ENCODE peak calls at places on chromosomes 1 and 21, in ten cellular contexts. J is neural progenitor cell; V is IMR-90; Z is hepatocyte; G is colonic mucosa; B is GM23248; C is body of pancreas; W is transverse colon; H is cardiac muscle cell; F is naive thymus-derived CD4-positive, alpha-beta T cell. Q is an unnamed sample. For H3K4me1 and H3K27me3, the result is how much of the 10 kb centered on the place peaks cover.

GRCh38 chr1:56336972-56337371 is 242.4 kb downstream of the PLPP3 start:
- DNase-seq in C (no peak), F (no peak), G (no peak), W (no peak), Z (no peak), H (no peak), B (no peak), J (no peak), V (peak), Q (no peak)

GRCh38 chr1:27000817-27001460 is 7.4 kb downstream of the TRNP1 start:
- DNase-seq in J (no peak), Z (peak), B (peak), H (peak), W (no peak), C (no peak), G (no peak), F (no peak), V (peak), Q (no peak)

GRCh38 chr1:162680419-162681126 is 48.3 kb downstream of the DDR2 start:
- DNase-seq in V (no peak), J (no peak), G (no peak), C (no peak), H (no peak), W (no peak), B (peak), Z (no peak), F (no peak), Q (no peak)

GRCh38 chr1:162235261-162235780 is 141.3 kb downstream of the SPATA46 start:
- DNase-seq in W (no peak), F (no peak), B (peak), V (peak), G (no peak), J (peak), H (peak), C (no peak), Z (no peak), Q (no peak)

GRCh38 chr1:5634893-5635292 is 357.3 kb downstream of the NPHP4 start:
- DNase-seq in C (no peak), V (no peak), Z (no peak), J (no peak), W (no peak), H (no peak), G (no peak), B (no peak), F (no peak), Q (no peak)

GRCh38 chr1:51768971-51769601 is 109.4 kb downstream of the NRDC start:
- DNase-seq in B (peak), V (peak), G (no peak), F (no peak), Z (peak), H (peak), C (peak), W (peak), J (peak), Q (peak)

GRCh38 chr1:93600663-93601062 is 81.0 kb downstream of the BCAR3 start:
- DNase-seq in W (no peak), V (no peak), B (no peak), Z (no peak), J (no peak), H (no peak), G (no peak), F (no peak), C (peak), Q (no peak)

GRCh38 chr1:21414002-21414401 is 25.9 kb upstream of the NBPF3 start:
- DNase-seq in C (no peak), F (no peak), H (no peak), J (no peak), W (no peak), V (no peak), B (no peak), G (no peak), Z (no peak), Q (no peak)

GRCh38 chr1:51313268-51313852 is 17.0 kb downstream of the TTC39A start:
- DNase-seq in V (no peak), J (peak), H (peak), B (peak), C (no peak), G (no peak), F (no peak), Z (no peak), W (no peak), Q (peak)

GRCh38 chr1:7278827-7279752 is 492.0 kb upstream of the VAMP3 start:
- DNase-seq in W (no peak), J (no peak), F (no peak), B (no peak), Z (no peak), H (no peak), V (peak), G (peak), C (no peak), Q (no peak)

GRCh38 chr1:111603979-111604378 is 15.6 kb upstream of the RAP1A start:
- DNase-seq in W (peak), V (no peak), F (peak), H (no peak), B (no peak), J (no peak), G (no peak), C (peak), Z (no peak), Q (no peak)

GRCh38 chr1:226519741-226520598 is 28.6 kb upstream of the STUM start:
- DNase-seq in Z (no peak), C (peak), J (peak), B (no peak), W (no peak), G (peak), F (no peak), V (no peak), H (no peak), Q (no peak)

GRCh38 chr1:70528591-70529333 is 117.7 kb downstream of the CTH start:
- DNase-seq in C (peak), J (peak), V (peak), G (no peak), W (no peak), H (peak), B (peak), Z (peak), F (no peak), Q (peak)

GRCh38 chr1:6962956-6963915 is 178.0 kb downstream of the CAMTA1 start:
- DNase-seq in B (peak), F (no peak), C (peak), J (peak), Z (peak), H (no peak), G (peak), V (no peak), W (peak), Q (peak)

GRCh38 chr1:234476172-234476571 is 2.8 kb downstream of the TARBP1 start:
- DNase-seq in V (no peak), H (no peak), W (no peak), Z (no peak), F (no peak), C (no peak), B (no peak), G (no peak), J (no peak), Q (no peak)

GRCh38 chr1:32972814-32973428 is 8.3 kb upstream of the RNF19B start:
- DNase-seq in V (peak), H (peak), J (peak), Z (peak), W (peak), B (peak), F (no peak), C (peak), G (peak), Q (no peak)

GRCh38 chr21:40204956-40205355 is 337.7 kb downstream of the PCP4 start:
- DNase-seq in J (peak), W (no peak), V (no peak), Z (peak), H (no peak), B (no peak), F (no peak), C (no peak), G (no peak), Q (no peak)

GRCh38 chr1:183097438-183098051 is 74.3 kb downstream of the LAMC1 start:
- DNase-seq in G (no peak), H (peak), C (no peak), W (no peak), B (peak), F (no peak), J (peak), V (peak), Z (peak), Q (peak)

GRCh38 chr1:59703226-59703917 is 111.4 kb upstream of the HOOK1 start:
- DNase-seq in B (peak), G (no peak), W (no peak), J (no peak), V (no peak), C (no peak), Z (no peak), H (peak), F (no peak), Q (no peak)

GRCh38 chr1:162159515-162159914 is 90.0 kb downstream of the NOS1AP start:
- DNase-seq in V (no peak), C (peak), Z (peak), G (peak), F (no peak), W (peak), B (no peak), J (no peak), H (no peak), Q (no peak)

GRCh38 chr1:58848818-58849411 is 65.1 kb upstream of the JUN start:
- DNase-seq in J (peak), G (peak), W (peak), Z (peak), V (peak), F (no peak), H (peak), B (peak), C (peak), Q (no peak)

GRCh38 chr1:39926820-39927219 is 25.1 kb upstream of the MYCL start:
- DNase-seq in B (no peak), G (no peak), F (no peak), Z (no peak), V (no peak), H (no peak), W (no peak), C (peak), J (no peak), Q (no peak)

GRCh38 chr1:198970919-198971318 is 332.1 kb downstream of the PTPRC start:
- DNase-seq in Z (peak), F (no peak), H (peak), J (no peak), G (no peak), C (no peak), V (peak), B (peak), W (no peak), Q (no peak)

GRCh38 chr1:56064705-56065104 is 514.7 kb downstream of the PLPP3 start:
- DNase-seq in H (peak), W (no peak), C (no peak), F (no peak), J (no peak), B (peak), Z (peak), G (no peak), V (peak), Q (no peak)

GRCh38 chr1:29123871-29124365 is at the start of gene TMEM200B:
- DNase-seq in F (peak), Z (peak), B (peak), J (no peak), C (peak), V (no peak), H (peak), G (no peak), W (no peak), Q (peak)

GRCh38 chr1:230285351-230285750 is 140.8 kb downstream of the PGBD5 start:
- DNase-seq in B (no peak), H (no peak), V (no peak), C (no peak), F (no peak), J (no peak), W (no peak), Z (no peak), G (no peak), Q (no peak)
- H3K4me1 ChIP-seq in B (under half), H (under half), V (under half), C (under half), F (under half), J (under half), W (under half), Z (under half), G (under half), Q (under half)

DNA sequence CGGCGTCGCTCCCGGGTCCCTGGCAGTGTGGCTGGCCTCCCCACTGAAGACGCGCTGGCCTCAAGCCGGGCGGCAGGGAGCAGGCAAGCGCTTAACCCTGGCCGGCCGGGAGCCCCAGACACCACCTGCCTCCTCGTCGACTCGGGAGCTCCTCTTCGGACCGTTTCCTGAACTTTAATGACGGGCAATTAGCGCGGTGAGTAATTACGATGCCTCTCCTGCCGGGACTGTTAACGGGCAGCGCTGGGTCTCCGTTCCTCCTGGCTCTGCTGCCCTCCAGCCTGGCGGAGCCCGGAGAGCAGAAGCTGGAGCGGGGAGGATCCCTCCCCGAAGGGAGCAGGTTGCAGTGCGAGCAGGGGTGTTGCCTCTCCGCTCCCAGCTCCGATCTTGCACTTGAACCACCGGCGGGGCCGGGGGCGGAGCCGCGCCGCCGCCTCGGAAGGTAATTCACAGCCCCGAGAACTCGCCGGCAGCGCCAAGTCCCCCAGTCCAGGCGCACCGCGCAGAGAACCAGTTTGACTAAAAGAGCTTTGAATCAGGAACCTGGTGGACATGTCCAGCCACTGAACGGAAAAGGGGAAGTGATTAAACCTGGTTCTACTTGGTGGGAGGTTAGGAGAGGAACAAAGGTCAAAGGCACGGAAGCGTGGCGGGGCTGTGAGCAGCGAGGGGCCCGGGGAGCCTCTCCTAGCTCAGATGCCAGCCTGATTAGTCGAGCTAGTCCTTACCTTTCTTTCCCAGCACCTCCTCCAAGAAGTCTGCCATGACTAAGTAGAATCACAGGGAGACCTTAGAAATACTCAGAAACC is 18.3 kb upstream of the PLEKHA6 start:
- DNase-seq in F (peak), B (peak), C (peak), V (no peak), G (peak), H (no peak), W (peak), Z (peak), J (peak), Q (peak)
- H3K4me3 ChIP-seq in F (peak), B (peak), C (peak), V (peak), G (peak), H (peak), W (peak), Z (peak), J (peak), Q (peak)

GRCh38 chr1:12065872-12066271 is 2.8 kb downstream of the TNFRSF8 start:
- DNase-seq in G (no peak), H (no peak), C (no peak), V (no peak), W (no peak), Z (no peak), B (no peak), J (no peak), F (no peak), Q (no peak)
- H3K27me3 ChIP-seq in G (under half), H (under half), C (under half), V (under half), W (half or more), Z (under half), B (under half), J (half or more), F (under half), Q (under half)

GRCh38 chr1:12477936-12478611 is 139.9 kb downstream of the DHRS3 start:
- DNase-seq in G (peak), C (peak), Z (peak), W (peak), H (peak), V (peak), B (peak), J (peak), F (no peak), Q (peak)

GRCh38 chr1:12477301-12477700 is 140.7 kb downstream of the DHRS3 start:
- DNase-seq in V (no peak), F (no peak), C (no peak), H (no peak), W (no peak), J (no peak), Z (no peak), G (no peak), B (no peak), Q (no peak)

GRCh38 chr1:12480031-12480430 is 138.0 kb downstream of the DHRS3 start:
- DNase-seq in J (no peak), H (no peak), B (no peak), V (no peak), Z (no peak), W (no peak), G (no peak), F (no peak), C (no peak), Q (no peak)

GRCh38 chr1:12479311-12479710 is 138.7 kb downstream of the DHRS3 start:
- DNase-seq in H (no peak), B (no peak), C (no peak), J (no peak), G (no peak), V (no peak), W (no peak), Z (no peak), F (no peak), Q (no peak)

DNA sequence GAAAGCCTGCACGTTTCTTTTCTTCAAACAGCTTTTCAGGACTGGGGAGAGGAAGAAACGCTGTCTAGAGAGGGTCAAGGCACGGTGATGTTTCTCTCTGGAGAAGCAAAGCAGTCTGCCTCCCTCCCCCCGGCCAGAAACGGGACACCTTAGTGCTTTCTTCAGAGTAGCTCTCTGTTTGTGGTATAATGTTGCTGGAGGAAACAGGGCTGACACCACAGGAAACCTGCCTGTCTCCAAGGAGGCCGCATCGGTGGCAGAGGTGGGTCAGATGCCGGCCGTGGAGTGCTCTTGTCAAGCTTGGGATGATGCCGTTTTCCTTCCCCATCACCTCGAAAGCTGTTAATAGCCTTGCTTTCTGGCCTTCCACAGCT is 139.4 kb downstream of the DHRS3 start:
- DNase-seq in G (no peak), F (no peak), Z (no peak), V (no peak), W (peak), B (no peak), C (no peak), H (no peak), J (no peak), Q (no peak)
- H3K4me1 ChIP-seq in G (half or more), F (half or more), Z (half or more), V (under half), W (half or more), B (under half), C (half or more), H (under half), J (under half), Q (under half)

DNA sequence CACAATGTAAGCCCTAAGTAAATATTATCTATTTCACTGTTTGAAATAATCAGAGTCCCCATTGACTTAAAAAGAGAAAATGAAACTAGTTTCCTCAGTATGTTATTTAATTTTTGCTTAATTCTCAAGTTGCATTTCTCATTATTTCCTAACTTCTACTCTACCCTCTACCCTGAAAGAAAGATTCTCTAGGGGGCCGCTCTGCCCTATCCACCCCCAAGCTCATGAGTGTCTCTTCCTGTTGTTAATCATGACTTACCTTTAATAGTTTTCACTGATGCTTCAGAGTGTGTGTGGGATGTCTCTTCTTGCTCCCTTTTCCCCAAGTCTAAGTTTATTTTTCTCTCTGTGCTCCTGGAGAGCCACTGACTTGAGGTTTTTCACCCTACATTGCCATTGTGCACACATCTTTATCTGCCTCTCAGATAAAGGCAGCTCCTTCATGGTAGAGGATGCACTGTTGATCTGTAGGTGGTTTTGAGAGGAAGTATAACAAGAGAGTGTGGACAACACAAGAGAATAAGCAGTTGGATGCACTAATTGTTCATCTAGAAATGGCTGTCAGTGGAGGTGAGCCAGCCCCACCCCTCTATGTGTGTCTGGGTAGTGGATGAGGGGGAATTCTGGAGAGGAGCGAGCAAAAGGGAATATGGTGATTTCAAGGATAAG is 261.7 kb downstream of the CHRM3 start:
- DNase-seq in G (no peak), H (no peak), J (no peak), B (no peak), V (no peak), F (no peak), W (no peak), Z (no peak), C (no peak), Q (no peak)
- H3K4me3 ChIP-seq in G (no peak), H (no peak), J (no peak), B (no peak), V (no peak), F (no peak), W (no peak), Z (no peak), C (no peak), Q (no peak)

DNA sequence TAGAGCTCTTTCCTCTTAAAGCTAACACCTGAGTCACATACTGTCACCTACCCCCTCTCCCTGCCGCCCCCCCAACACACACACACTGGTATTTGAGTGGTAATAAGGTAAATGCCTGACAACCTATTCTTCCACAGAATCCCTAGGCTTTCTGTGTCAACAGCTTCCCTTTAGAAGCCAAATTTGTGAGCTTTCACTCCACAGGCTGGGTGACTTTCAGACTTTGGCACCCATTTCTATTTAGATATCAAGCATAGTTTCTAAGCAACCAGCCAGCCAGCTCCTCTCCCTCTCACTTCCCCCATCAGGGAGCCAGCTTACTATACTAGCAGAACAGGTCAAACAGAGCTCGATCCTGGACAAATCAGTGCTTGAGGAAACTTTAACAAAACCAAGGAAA is 3.2 kb upstream of the C1orf74 start:
- DNase-seq in H (peak), F (no peak), J (no peak), B (peak), C (peak), W (peak), Z (peak), V (peak), G (peak), Q (no peak)
- H3K27me3 ChIP-seq in H (half or more), F (under half), J (under half), B (under half), C (under half), W (under half), Z (under half), V (under half), G (under half), Q (under half)